ENCODE peak calls at places on chromosomes 6 and 20, in five cellular contexts. T is nephron progenitor cell, L is cardiac fibroblast, C is fibroblast of lung, Q is fibroblast of mammary gland. P is an unnamed sample.

GRCh38 chr20:11304811-11305210 is 612.9 kb upstream of the BTBD3 start:
- DNase-seq in L (no peak), C (no peak), T (no peak), Q (no peak), P (no peak)

GRCh38 chr6:28985396-28986164 is 19.5 kb downstream of the ZNF311 start:
- DNase-seq in Q (peak; percentile 99), T (peak; percentile 77), L (peak; percentile 99), C (peak; percentile 98), P (peak; percentile 96)

GRCh38 chr6:2563635-2564034 is 187.1 kb downstream of the MYLK4 start:
- DNase-seq in L (no peak), T (no peak), Q (no peak), C (peak; percentile 31), P (no peak)

GRCh38 chr6:105164418-105164817 is 15.4 kb downstream of the POPDC3 start:
- DNase-seq in Q (peak; percentile 73), L (peak; percentile 68), T (no peak), C (peak; percentile 29), P (no peak)

GRCh38 chr6:112475083-112475482 is 128.0 kb downstream of the RFPL4B start:
- DNase-seq in T (no peak), Q (peak; percentile 82), C (peak; percentile 75), L (peak; percentile 80), P (no peak)

GRCh38 chr6:167550936-167551633 is 226.2 kb downstream of the TTLL2 start:
- DNase-seq in C (no peak), L (no peak), Q (no peak), T (no peak), P (no peak)

GRCh38 chr6:159819932-159820640 is 20.0 kb downstream of the PNLDC1 start:
- DNase-seq in T (peak; percentile 20), C (no peak), Q (no peak), L (no peak), P (no peak)

GRCh38 chr6:146868671-146869209 is 270.0 kb downstream of the ADGB start:
- DNase-seq in Q (no peak), L (no peak), C (peak; percentile 15), T (no peak), P (no peak)

GRCh38 chr20:54623923-54624569 is 148.7 kb downstream of the DOK5 start:
- DNase-seq in L (no peak), C (no peak), T (no peak), Q (no peak), P (no peak)

GRCh38 chr20:3745686-3746173 is 13.2 kb downstream of the HSPA12B start:
- DNase-seq in T (no peak), L (no peak), C (no peak), Q (no peak), P (no peak)

GRCh38 chr20:36666181-36666740 is 20.3 kb upstream of the SLA2 start:
- DNase-seq in T (no peak), C (peak; percentile 14), Q (peak; percentile 20), L (peak; percentile 39), P (no peak)

GRCh38 chr6:108442770-108443520 is 117.8 kb upstream of the FOXO3 start:
- DNase-seq in T (no peak), Q (no peak), C (no peak), L (no peak), P (no peak)

GRCh38 chr20:63179876-63180275 is 36.1 kb downstream of the YTHDF1 start:
- DNase-seq in C (no peak), L (no peak), Q (no peak), T (no peak), P (no peak)

GRCh38 chr20:63178445-63178818 is 37.5 kb downstream of the YTHDF1 start:
- DNase-seq in T (peak; percentile 54), C (no peak), Q (no peak), L (no peak), P (no peak)

GRCh38 chr20:63177785-63178444 is 38.0 kb downstream of the YTHDF1 start:
- DNase-seq in C (no peak), Q (no peak), L (peak; percentile 11), T (peak; percentile 28), P (no peak)

GRCh38 chr20:63180541-63181185 is 35.3 kb downstream of the YTHDF1 start:
- DNase-seq in L (no peak), C (no peak), Q (no peak), T (no peak), P (no peak)

GRCh38 chr20:63178889-63179751 is 36.8 kb downstream of the YTHDF1 start:
- DNase-seq in C (no peak), Q (no peak), L (peak; percentile 9), T (peak; percentile 81), P (no peak)
- TF ChIP-seq CTCF in C (peak; percentile 24), Q (no peak), L (peak; percentile 34), T (peak; percentile 18), P (peak; percentile 36)

DNA sequence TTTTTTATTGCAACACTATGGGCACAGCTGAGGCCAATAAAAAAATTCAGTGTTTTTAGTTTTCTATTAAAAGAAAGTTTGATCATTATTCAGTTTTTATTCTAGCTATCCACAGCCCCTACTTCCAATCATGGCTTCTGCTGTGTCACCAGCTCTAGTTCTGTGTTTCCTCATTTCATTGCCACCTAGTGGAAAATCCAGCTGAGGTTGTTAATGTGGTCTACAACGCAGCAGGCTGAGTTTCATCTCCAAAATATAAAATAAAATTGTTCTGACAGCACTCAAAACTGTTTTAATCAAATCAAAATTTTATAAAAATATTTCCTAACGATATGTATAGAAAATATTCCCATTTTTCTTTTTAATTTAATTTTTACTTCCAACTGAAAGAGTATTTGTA is 13.6 kb downstream of the COL9A1 start:
- DNase-seq in T (no peak), C (no peak), Q (no peak), L (no peak), P (no peak)
- TF ChIP-seq CTCF in T (no peak), C (no peak), Q (peak; percentile 1), L (peak; percentile 11), P (no peak)

DNA sequence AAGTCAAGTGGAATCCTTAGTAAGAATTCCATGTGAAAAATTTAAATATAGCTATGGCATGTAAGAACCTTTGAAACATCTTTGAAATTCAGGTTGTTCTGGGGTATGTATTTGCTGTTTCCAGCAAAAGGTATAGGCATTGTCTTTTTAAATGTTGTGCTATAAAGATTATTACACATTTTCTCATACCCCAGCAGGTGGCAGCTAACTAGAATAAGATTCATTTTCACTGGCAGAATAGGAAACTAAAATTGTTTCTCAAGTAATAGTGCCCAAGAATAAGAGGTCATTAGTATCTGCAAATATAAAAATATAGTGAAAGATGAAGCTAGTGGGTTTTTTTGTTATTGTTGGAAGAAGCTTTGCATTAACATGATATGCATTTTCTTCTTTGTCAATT is 1.8 kb downstream of the GRIK2 start:
- DNase-seq in Q (no peak), L (no peak), T (no peak), C (no peak), P (no peak)
- TF ChIP-seq CTCF in Q (peak; percentile 21), L (peak; percentile 6), T (no peak), C (no peak), P (no peak)

DNA sequence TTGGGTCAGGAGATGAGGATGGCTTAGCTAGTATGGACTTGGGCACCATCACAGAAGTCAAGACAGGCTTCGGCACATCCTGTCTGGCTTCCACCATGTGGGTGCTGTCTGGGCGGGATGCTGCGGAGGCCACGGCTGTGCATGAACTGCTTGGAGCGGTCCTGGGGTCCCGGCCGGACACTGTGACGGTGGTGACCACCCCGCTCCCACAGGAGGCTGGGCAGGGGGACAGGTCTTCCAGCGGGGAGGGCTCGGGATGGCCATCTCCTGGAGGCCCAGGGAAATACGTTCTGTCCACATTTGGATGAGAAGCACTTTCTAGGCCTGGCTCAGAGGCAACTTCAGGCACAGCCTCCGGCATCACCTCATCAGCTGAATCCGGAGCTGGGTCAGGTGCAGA is 32.1 kb upstream of the TCFL5 start:
- DNase-seq in L (no peak), C (no peak), Q (no peak), T (no peak), P (no peak)
- TF ChIP-seq CTCF in L (no peak), C (no peak), Q (peak; percentile 7), T (no peak), P (no peak)

P was measured in AG09319.